ENCODE peak calls at places on chromosomes 5 and 9, in nine cellular contexts. L, N, P, C, J, M, K, Q and D are unnamed samples.

GRCh38 chr5:172129174-172129764 is 58.8 kb downstream of the STK10 start:
- DNase-seq in J (no peak), Q (no peak), L (no peak), P (no peak), K (no peak), M (no peak), N (no peak), C (no peak), D (no peak)

GRCh38 chr9:37801287-37801850 is 772 bp downstream of the DCAF10 start:
- DNase-seq in Q (peak), C (peak), N (no peak), L (peak), K (peak), J (peak), M (peak), P (peak), D (peak)

GRCh38 chr5:53211799-53212198 is 102.2 kb upstream of the MOCS2 start:
- DNase-seq in K (no peak), L (no peak), P (peak), C (no peak), Q (no peak), M (no peak), N (no peak), J (no peak), D (no peak)

GRCh38 chr9:116589392-116590354 is 97.4 kb upstream of the TRIM32 start:
- DNase-seq in P (peak), C (no peak), M (peak), K (peak), J (peak), L (no peak), Q (peak), N (peak), D (no peak)

GRCh38 chr5:96756985-96757384 is 50.8 kb downstream of the ERAP1 start:
- DNase-seq in N (no peak), M (peak), C (no peak), K (no peak), Q (no peak), J (no peak), P (no peak), L (no peak), D (no peak)

GRCh38 chr9:105360344-105360743 is 87.5 kb upstream of the FSD1L start:
- DNase-seq in K (no peak), P (no peak), N (no peak), M (peak), L (no peak), C (no peak), J (no peak), Q (no peak), D (no peak)

GRCh38 chr9:16532681-16533450 is 337.6 kb downstream of the BNC2 start:
- DNase-seq in N (peak), C (no peak), K (peak), L (no peak), P (peak), M (no peak), J (no peak), Q (no peak), D (no peak)

GRCh38 chr9:19171271-19171670 is 44.0 kb upstream of the PLIN2 start:
- DNase-seq in C (no peak), P (no peak), K (no peak), N (no peak), L (no peak), J (no peak), M (no peak), Q (no peak), D (no peak)

GRCh38 chr5:10849278-10849677 is 88.2 kb upstream of the DAP start:
- DNase-seq in L (no peak), Q (no peak), P (no peak), N (no peak), C (no peak), M (no peak), K (no peak), J (no peak), D (no peak)

GRCh38 chr5:170633235-170634041 is 129.6 kb downstream of the KCNIP1 start:
- DNase-seq in C (peak), L (peak), P (peak), J (peak), Q (no peak), N (peak), K (peak), M (peak), D (no peak)

GRCh38 chr5:13921573-13921972 is 22.9 kb downstream of the DNAH5 start:
- DNase-seq in C (no peak), N (no peak), Q (no peak), P (peak), L (no peak), J (no peak), K (peak), M (no peak), D (no peak)